ENCODE peak calls at places on chromosomes 7 and 10, in five cellular contexts. D is SK-N-SH, P is sigmoid colon, Y is K562, E is A549. W is an unnamed sample.

GRCh38 chr10:17831326-17831725 is 22.2 kb downstream of the MRC1 start:
- DNase-seq in D (no peak), P (no peak), Y (no peak), E (no peak), W (no peak)

GRCh38 chr10:60572511-60573194 is 183.0 kb upstream of the ANK3 start:
- DNase-seq in Y (no peak), P (no peak), D (peak), E (no peak), W (peak)

GRCh38 chr10:85124592-85124991 is 796.2 kb downstream of the CCSER2 start:
- DNase-seq in D (no peak), Y (no peak), E (no peak), P (no peak), W (no peak)

GRCh38 chr10:86267286-86268195 is 99.1 kb downstream of the GRID1 start:
- DNase-seq in P (peak), Y (no peak), D (peak), E (no peak), W (no peak)

GRCh38 chr10:45407542-45407941 is 33.5 kb downstream of the ALOX5 start:
- DNase-seq in P (no peak), D (no peak), Y (no peak), E (no peak), W (no peak)

GRCh38 chr7:111090834-111091233 is at the start of gene LRRN3:
- DNase-seq in D (peak), P (no peak), Y (no peak), E (no peak), W (peak)

GRCh38 chr10:43946445-43946844 is 297.8 kb upstream of the ZNF32 start:
- DNase-seq in E (no peak), D (no peak), P (no peak), Y (no peak), W (no peak)

GRCh38 chr7:155380986-155381851 is 76.7 kb upstream of the EN2 start:
- DNase-seq in P (no peak), E (no peak), D (peak), Y (no peak), W (no peak)

GRCh38 chr7:127514499-127514898 is 70.9 kb downstream of the GCC1 start:
- DNase-seq in P (no peak), E (peak), Y (no peak), D (peak), W (no peak)

GRCh38 chr7:99535667-99536066 is 16.2 kb downstream of the FAM200A start:
- DNase-seq in E (no peak), D (no peak), Y (no peak), P (no peak), W (no peak)

GRCh38 chr10:5545778-5546710 is 21.3 kb downstream of the CALML3 start:
- DNase-seq in E (peak), D (no peak), P (peak), Y (peak), W (no peak)

GRCh38 chr10:63348210-63348850 is 117.4 kb downstream of the JMJD1C start:
- DNase-seq in D (no peak), Y (no peak), P (no peak), E (no peak), W (no peak)

GRCh38 chr10:61963669-61964058 is 62.2 kb downstream of the ARID5B start:
- DNase-seq in E (no peak), P (no peak), Y (no peak), D (no peak), W (no peak)

GRCh38 chr7:97269741-97270140 is 152.2 kb downstream of the SDHAF3 start:
- DNase-seq in D (no peak), E (no peak), P (no peak), Y (no peak), W (no peak)

GRCh38 chr7:79741684-79742083 is 288.2 kb upstream of the MAGI2 start:
- DNase-seq in E (no peak), Y (no peak), P (no peak), D (no peak), W (no peak)

GRCh38 chr7:151689196-151689971 is 169.7 kb upstream of the RHEB start:
- DNase-seq in D (no peak), P (no peak), E (no peak), Y (no peak), W (no peak)

GRCh38 chr7:2460188-2460587 is 16.0 kb downstream of the GRIFIN start:
- DNase-seq in D (no peak), Y (no peak), E (no peak), P (no peak), W (no peak)

GRCh38 chr10:124993345-124993708 is 51.4 kb downstream of the ZRANB1 start:
- DNase-seq in Y (no peak), E (no peak), P (no peak), D (no peak), W (no peak)

GRCh38 chr10:5545011-5545410 is 20.2 kb downstream of the CALML3 start:
- DNase-seq in D (no peak), Y (no peak), P (peak), E (no peak), W (no peak)

GRCh38 chr10:6296456-6297214 is 93.9 kb downstream of the PFKFB3 start:
- DNase-seq in P (no peak), D (no peak), Y (no peak), E (no peak), W (no peak)

GRCh38 chr10:103661198-103661950 is 167.9 kb downstream of the NEURL1 start:
- DNase-seq in D (no peak), Y (no peak), E (no peak), P (peak), W (peak)

GRCh38 chr7:45698527-45699309 is 124.5 kb downstream of the ADCY1 start:
- DNase-seq in D (no peak), Y (no peak), P (no peak), E (no peak), W (no peak)

GRCh38 chr10:99457808-99458207 is 27.4 kb upstream of the GOT1 start:
- DNase-seq in Y (no peak), P (no peak), D (no peak), E (no peak), W (no peak)

GRCh38 chr7:159023746-159024145 is 120.9 kb downstream of the VIPR2 start:
- DNase-seq in Y (no peak), E (no peak), D (no peak), P (peak), W (no peak)

GRCh38 chr7:93707249-93707648 is 132.7 kb upstream of the CALCR start:
- DNase-seq in D (no peak), Y (no peak), P (no peak), E (no peak), W (no peak)

GRCh38 chr7:26100940-26101339 is 51.1 kb upstream of the NFE2L3 start:
- DNase-seq in P (no peak), D (no peak), E (no peak), Y (no peak), W (no peak)

GRCh38 chr10:72087392-72087968 is 871 bp downstream of the SPOCK2 start:
- DNase-seq in P (no peak), E (no peak), Y (no peak), D (peak), W (no peak)

GRCh38 chr7:1672851-1673486 is 2.9 kb downstream of the ELFN1 start:
- DNase-seq in P (peak), E (no peak), Y (no peak), D (no peak), W (no peak)

GRCh38 chr10:80356563-80356999 is at the start of the genes DYDC1 and DYDC2:
- DNase-seq in D (peak), P (peak), Y (peak), E (no peak), W (peak)

DNA sequence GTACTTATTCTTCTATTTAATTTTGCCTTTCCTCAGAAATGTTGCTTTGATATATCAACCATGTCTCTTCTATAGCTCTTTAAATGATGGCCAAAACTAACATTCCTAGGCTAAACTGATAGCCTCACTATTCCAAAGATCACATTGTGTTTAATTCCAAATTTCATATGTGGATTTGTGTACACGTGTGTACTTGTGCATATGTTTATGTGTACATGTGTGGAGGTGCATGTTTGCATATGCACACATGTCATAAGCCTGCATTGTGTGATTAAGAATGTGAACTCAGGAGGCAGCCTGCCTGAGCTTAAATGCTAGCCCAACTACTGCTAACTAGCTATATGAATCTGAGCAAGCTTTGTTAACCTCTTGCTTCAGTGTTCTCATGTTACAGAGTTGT is 426.5 kb downstream of the GFRA1 start:
- DNase-seq in E (no peak), P (no peak), D (no peak), Y (no peak), W (no peak)
- TF ChIP-seq CTCF in E (no peak), P (no peak), D (no peak), Y (no peak), W (no peak)

GRCh38 chr7:150586068-150586777 is 19.0 kb downstream of the GIMAP4 start:
- DNase-seq in P (no peak), Y (no peak), D (no peak), E (no peak), W (no peak)

GRCh38 chr7:150587551-150587950 is 20.4 kb downstream of the GIMAP4 start:
- DNase-seq in Y (no peak), P (no peak), D (no peak), E (no peak), W (no peak)

GRCh38 chr7:150580995-150581394 is 13.8 kb downstream of the GIMAP4 start:
- DNase-seq in D (no peak), P (no peak), E (no peak), Y (no peak), W (no peak)

GRCh38 chr7:150585199-150585598 is 18.0 kb downstream of the GIMAP4 start:
- DNase-seq in E (no peak), Y (no peak), P (no peak), D (no peak), W (no peak)

DNA sequence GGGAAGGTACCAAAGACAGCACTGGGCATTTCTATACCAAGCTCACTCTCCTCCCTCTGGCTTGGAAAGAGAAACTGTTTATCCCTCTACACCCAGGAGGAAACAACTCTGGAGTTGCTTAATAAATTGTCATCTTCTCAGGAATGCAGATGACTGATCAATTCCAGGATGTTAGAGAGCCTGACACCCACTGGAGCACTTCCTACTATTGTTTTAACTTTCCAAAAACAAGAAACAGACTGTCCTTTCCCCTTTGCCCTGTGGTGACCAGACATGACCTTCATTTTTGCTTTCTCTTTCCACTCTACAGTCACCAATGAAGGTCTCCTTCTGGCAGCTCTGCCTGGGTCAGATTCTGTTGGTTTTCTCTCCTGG is 19.6 kb downstream of the GIMAP4 start:
- DNase-seq in E (no peak), D (no peak), P (no peak), Y (no peak), W (no peak)
- TF ChIP-seq EP300 in E (no peak), D (no peak), P (no peak), Y (no peak), W (no peak)

DNA sequence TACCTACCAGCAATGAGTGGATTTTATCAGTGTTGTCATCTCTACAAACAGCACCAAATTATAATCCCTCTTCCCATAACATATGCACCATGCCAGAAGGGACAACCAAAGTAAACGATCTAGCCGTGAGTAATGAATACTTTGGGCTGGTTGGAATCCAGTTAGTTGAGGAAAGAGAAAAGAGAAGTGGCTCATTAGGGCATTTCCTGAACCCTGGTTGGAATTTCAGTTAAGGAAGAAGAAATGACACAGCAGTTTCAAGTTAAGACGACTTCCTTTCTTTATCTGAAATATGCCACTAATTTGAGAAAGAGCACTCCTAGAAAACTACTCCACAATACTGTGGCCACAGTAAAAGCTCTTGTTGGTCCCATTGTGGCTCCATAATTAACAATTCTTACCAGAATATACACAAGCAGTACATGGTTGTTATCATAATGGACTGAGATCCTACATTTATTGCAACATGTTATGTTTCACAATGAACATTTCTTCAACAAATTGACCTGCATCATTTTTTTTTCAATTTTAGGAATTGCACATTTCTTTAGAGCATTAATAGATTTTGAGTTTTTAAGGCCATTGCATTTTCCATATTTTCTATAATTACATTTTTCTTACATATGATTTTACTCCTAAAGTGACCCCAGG is at the start of gene TFEC:
- DNase-seq in E (no peak), P (no peak), D (no peak), Y (no peak), W (no peak)
- H3K4me3 ChIP-seq in E (no peak), P (peak), D (no peak), Y (no peak), W (no peak)

GRCh38 chr7:134690016-134690415 is 43.4 kb downstream of the BPGM start:
- DNase-seq in Y (no peak), P (no peak), D (peak), E (no peak), W (no peak)
- TF ChIP-seq CTCF in Y (peak), P (peak), D (peak), E (peak), W (peak)

GRCh38 chr10:79286318-79286951 is 60.8 kb upstream of the PPIF start:
- DNase-seq in D (peak), E (no peak), P (peak), Y (peak), W (peak)
- TF ChIP-seq EP300 in D (no peak), E (no peak), P (no peak), Y (no peak), W (no peak)

W was measured in ovary.